ENCODE peak calls at places on chromosomes 1 and 21, in seven cellular contexts. L, U, X, P, G, N and F are unnamed samples.
A peak's percentile ranks its signal among the peaks of the same experiment; 100 is the strongest.

GRCh38 chr1:46576564-46576963 is 25.1 kb upstream of the KNCN start:
- DNase-seq in L (no peak), U (no peak), X (no peak), P (no peak), G (no peak), N (no peak), F (no peak)

GRCh38 chr1:39081266-39082139 is 55.4 kb downstream of the NDUFS5 start:
- DNase-seq in L (no peak), U (no peak), X (peak; percentile 73), P (no peak), G (no peak), N (no peak), F (peak; percentile 76)

GRCh38 chr1:9251501-9251900 is 16.9 kb downstream of the H6PD start:
- DNase-seq in L (no peak), U (no peak), X (no peak), P (no peak), G (no peak), N (no peak), F (no peak)

GRCh38 chr1:150798509-150798908 is 9.6 kb downstream of the CTSK start:
- DNase-seq in L (no peak), U (no peak), X (peak; percentile 21), P (no peak), G (no peak), N (peak; percentile 72), F (no peak)

GRCh38 chr21:24727803-24728425 is 879.4 kb downstream of the MRPL39 start:
- DNase-seq in L (no peak), U (no peak), X (no peak), P (no peak), G (no peak), N (no peak), F (no peak)

GRCh38 chr1:93603106-93603505 is 78.5 kb downstream of the BCAR3 start:
- DNase-seq in L (no peak), U (no peak), X (no peak), P (no peak), G (no peak), N (no peak), F (no peak)

GRCh38 chr1:29550119-29550841 is 314.0 kb downstream of the PTPRU start:
- DNase-seq in L (no peak), U (no peak), X (no peak), P (no peak), G (no peak), N (no peak), F (no peak)

GRCh38 chr1:156151093-156151688 is 2.2 kb upstream of the SEMA4A start:
- DNase-seq in L (no peak), U (no peak), X (no peak), P (no peak), G (no peak), N (no peak), F (no peak)

GRCh38 chr21:41536076-41536826 is 28.3 kb upstream of the TMPRSS2 start:
- DNase-seq in L (peak; percentile 85), U (no peak), X (no peak), P (no peak), G (no peak), N (no peak), F (peak; percentile 47)

GRCh38 chr21:35399706-35400105 is 350.6 kb upstream of the RUNX1 start:
- DNase-seq in L (no peak), U (no peak), X (no peak), P (no peak), G (no peak), N (no peak), F (no peak)

GRCh38 chr1:183885142-183885735 is 80.3 kb downstream of the RGL1 start:
- DNase-seq in L (no peak), U (no peak), X (no peak), P (no peak), G (no peak), N (no peak), F (no peak)

GRCh38 chr1:161952603-161953172 is 71.0 kb downstream of the OLFML2B start:
- DNase-seq in L (no peak), U (no peak), X (no peak), P (no peak), G (no peak), N (no peak), F (no peak)

GRCh38 chr21:42474043-42474831 is 21.8 kb downstream of the RSPH1 start:
- DNase-seq in L (peak; percentile 57), U (no peak), X (no peak), P (no peak), G (no peak), N (peak; percentile 9), F (peak; percentile 82)

GRCh38 chr1:17763995-17764394 is 8.9 kb downstream of the ACTL8 start:
- DNase-seq in L (no peak), U (no peak), X (no peak), P (no peak), G (no peak), N (no peak), F (no peak)

GRCh38 chr1:46643368-46643775 is 24.8 kb downstream of the ATPAF1 start:
- DNase-seq in L (peak; percentile 36), U (no peak), X (no peak), P (no peak), G (no peak), N (peak; percentile 96), F (no peak)

GRCh38 chr1:111219466-111220286 is 7.8 kb upstream of the CHI3L2 start:
- DNase-seq in L (no peak), U (no peak), X (no peak), P (no peak), G (no peak), N (no peak), F (no peak)

GRCh38 chr1:220813013-220813412 is 26.3 kb downstream of the MTARC1 start:
- DNase-seq in L (no peak), U (no peak), X (no peak), P (no peak), G (no peak), N (no peak), F (no peak)

GRCh38 chr1:117600966-117601365 is 4.9 kb upstream of the TENT5C start:
- DNase-seq in L (no peak), U (no peak), X (no peak), P (no peak), G (no peak), N (no peak), F (peak; percentile 0)

GRCh38 chr1:25694167-25694566 is 77.6 kb downstream of the MAN1C1 start:
- DNase-seq in L (no peak), U (peak; percentile 71), X (no peak), P (no peak), G (no peak), N (no peak), F (no peak)

GRCh38 chr1:38997901-38998190 is 6.8 kb downstream of the AKIRIN1 start:
- DNase-seq in L (peak; percentile 17), U (no peak), X (no peak), P (no peak), G (no peak), N (no peak), F (no peak)